ENCODE peak calls at places on chromosomes 4 and X, in six cellular contexts. F, P, N, G, O and Q are unnamed samples.

GRCh38 chr4:1019726-1020470 is 8.5 kb downstream of the FGFRL1 start:
- DNase-seq in F (no peak), P (no peak), N (no peak), G (no peak), O (no peak), Q (no peak)

GRCh38 chr4:168797176-168797575 is 212.9 kb downstream of the CBR4 start:
- DNase-seq in F (peak; percentile 83), P (no peak), N (peak; percentile 92), G (peak; percentile 85), O (peak; percentile 94), Q (peak; percentile 83)

GRCh38 chr4:69760455-69760854 is at the start of gene SULT1B1:
- DNase-seq in F (peak; percentile 68), P (no peak), N (peak; percentile 55), G (peak; percentile 58), O (peak; percentile 43), Q (peak; percentile 47)

GRCh38 chrX:120790552-120790951 is 85.1 kb downstream of the CT47B1 start:
- DNase-seq in F (no peak), P (no peak), N (no peak), G (no peak), O (no peak), Q (no peak)

GRCh38 chr4:30429813-30430466 is 290.2 kb upstream of the PCDH7 start:
- DNase-seq in F (peak; percentile 89), P (no peak), N (peak; percentile 81), G (peak; percentile 64), O (peak; percentile 87), Q (peak; percentile 78)

GRCh38 chr4:14844059-14844458 is 158.2 kb upstream of the CPEB2 start:
- DNase-seq in F (no peak), P (no peak), N (no peak), G (no peak), O (no peak), Q (no peak)

GRCh38 chr4:80336582-80336981 is 1.1 kb downstream of the CFAP299 start:
- DNase-seq in F (peak; percentile 47), P (peak; percentile 19), N (peak; percentile 33), G (peak; percentile 56), O (peak; percentile 32), Q (no peak)

GRCh38 chrX:1164322-1165288 is 47.8 kb downstream of the CRLF2 start:
- DNase-seq in F (no peak), P (no peak), N (no peak), G (peak; percentile 7), O (no peak), Q (no peak)

GRCh38 chr4:1137063-1137771 is 23.9 kb upstream of the RNF212 start:
- DNase-seq in F (no peak), P (no peak), N (no peak), G (no peak), O (no peak), Q (no peak)

GRCh38 chr4:37008199-37008598 is 236.3 kb upstream of the NWD2 start:
- DNase-seq in F (peak; percentile 64), P (peak; percentile 54), N (no peak), G (no peak), O (no peak), Q (peak; percentile 32)

GRCh38 chr4:174317531-174317930 is 33.8 kb downstream of the CEP44 start:
- DNase-seq in F (no peak), P (no peak), N (no peak), G (peak; percentile 26), O (peak; percentile 23), Q (peak; percentile 57)

GRCh38 chrX:13377537-13377936 is 57.7 kb upstream of the ATXN3L start:
- DNase-seq in F (peak; percentile 84), P (no peak), N (peak; percentile 95), G (peak; percentile 63), O (peak; percentile 95), Q (peak; percentile 82)

GRCh38 chrX:81338924-81339323 is 137.0 kb downstream of the SH3BGRL start:
- DNase-seq in F (no peak), P (no peak), N (no peak), G (no peak), O (no peak), Q (no peak)

GRCh38 chr4:76622126-76622525 is 187.1 kb downstream of the SHROOM3 start:
- DNase-seq in F (no peak), P (peak; percentile 79), N (no peak), G (peak; percentile 37), O (peak; percentile 31), Q (no peak)

GRCh38 chrX:150473371-150473770 is 95.0 kb upstream of the MTM1 start:
- DNase-seq in F (no peak), P (no peak), N (no peak), G (no peak), O (no peak), Q (no peak)

GRCh38 chrX:30957753-30958152 is 68.7 kb upstream of the TAB3 start:
- DNase-seq in F (peak; percentile 12), P (peak; percentile 25), N (peak; percentile 51), G (no peak), O (peak; percentile 1), Q (peak; percentile 11)

GRCh38 chr4:8268901-8269534 is 536 bp upstream of the HTRA3 start:
- DNase-seq in F (no peak), P (no peak), N (no peak), G (no peak), O (no peak), Q (no peak)

GRCh38 chr4:8270418-8270771 is 841 bp downstream of the HTRA3 start:
- DNase-seq in F (no peak), P (no peak), N (no peak), G (no peak), O (no peak), Q (no peak)

GRCh38 chr4:8270912-8271815 is 1.6 kb downstream of the HTRA3 start:
- DNase-seq in F (no peak), P (no peak), N (no peak), G (no peak), O (no peak), Q (no peak)

GRCh38 chr4:8268211-8268610 is 1.3 kb upstream of the HTRA3 start:
- DNase-seq in F (no peak), P (no peak), N (no peak), G (no peak), O (no peak), Q (no peak)

DNA sequence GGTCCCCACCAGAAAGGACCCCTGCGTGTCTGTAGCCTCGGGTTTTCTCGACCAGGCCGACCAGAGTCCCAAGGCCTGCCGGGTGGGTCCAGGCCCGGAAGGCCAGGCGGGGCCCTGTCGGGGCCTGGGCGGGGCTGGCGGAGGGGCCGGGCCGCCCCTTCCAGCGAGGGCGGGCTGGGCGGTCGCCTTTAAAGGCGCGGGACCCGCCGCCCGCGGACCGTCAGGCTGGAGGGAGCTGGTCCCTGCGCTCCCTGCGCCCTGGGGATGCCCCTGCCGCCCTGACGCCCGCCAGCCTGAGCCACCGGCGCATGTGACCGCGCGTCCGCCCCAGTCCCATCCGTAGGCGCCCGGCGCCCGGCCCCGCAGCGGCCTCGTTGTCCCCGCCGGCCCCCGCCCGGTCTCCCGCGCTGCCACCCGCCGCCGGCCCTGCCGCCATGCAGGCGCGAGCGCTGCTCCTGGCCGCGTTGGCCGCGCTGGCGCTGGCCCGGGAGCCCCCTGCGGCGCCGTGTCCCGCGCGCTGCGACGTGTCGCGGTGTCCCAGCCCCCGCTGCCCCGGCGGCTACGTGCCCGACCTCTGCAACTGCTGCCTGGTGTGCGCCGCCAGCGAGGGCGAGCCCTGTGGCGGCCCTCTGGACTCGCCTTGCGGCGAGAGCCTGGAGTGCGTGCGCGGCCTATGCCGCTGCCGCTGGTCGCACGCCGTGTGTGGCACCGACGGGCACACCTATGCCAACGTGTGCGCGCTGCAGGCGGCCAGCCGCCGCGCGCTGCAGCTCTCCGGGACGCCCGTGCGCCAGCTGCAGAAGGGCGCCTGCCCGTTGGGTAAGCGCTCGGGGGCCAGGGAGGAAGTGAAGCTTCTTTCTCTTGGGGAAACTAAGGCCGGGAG is at the start of gene HTRA3:
- DNase-seq in F (no peak), P (no peak), N (no peak), G (peak; percentile 37), O (peak; percentile 31), Q (no peak)
- H3K4me3 ChIP-seq in F (no peak within 1 kb of the TSS), P (peak within 1 kb of the TSS; percentile 32), N (peak within 1 kb of the TSS; percentile 33), G (peak within 1 kb of the TSS; percentile 80), O (peak within 1 kb of the TSS; percentile 34), Q (peak within 1 kb of the TSS; percentile 36)

DNA sequence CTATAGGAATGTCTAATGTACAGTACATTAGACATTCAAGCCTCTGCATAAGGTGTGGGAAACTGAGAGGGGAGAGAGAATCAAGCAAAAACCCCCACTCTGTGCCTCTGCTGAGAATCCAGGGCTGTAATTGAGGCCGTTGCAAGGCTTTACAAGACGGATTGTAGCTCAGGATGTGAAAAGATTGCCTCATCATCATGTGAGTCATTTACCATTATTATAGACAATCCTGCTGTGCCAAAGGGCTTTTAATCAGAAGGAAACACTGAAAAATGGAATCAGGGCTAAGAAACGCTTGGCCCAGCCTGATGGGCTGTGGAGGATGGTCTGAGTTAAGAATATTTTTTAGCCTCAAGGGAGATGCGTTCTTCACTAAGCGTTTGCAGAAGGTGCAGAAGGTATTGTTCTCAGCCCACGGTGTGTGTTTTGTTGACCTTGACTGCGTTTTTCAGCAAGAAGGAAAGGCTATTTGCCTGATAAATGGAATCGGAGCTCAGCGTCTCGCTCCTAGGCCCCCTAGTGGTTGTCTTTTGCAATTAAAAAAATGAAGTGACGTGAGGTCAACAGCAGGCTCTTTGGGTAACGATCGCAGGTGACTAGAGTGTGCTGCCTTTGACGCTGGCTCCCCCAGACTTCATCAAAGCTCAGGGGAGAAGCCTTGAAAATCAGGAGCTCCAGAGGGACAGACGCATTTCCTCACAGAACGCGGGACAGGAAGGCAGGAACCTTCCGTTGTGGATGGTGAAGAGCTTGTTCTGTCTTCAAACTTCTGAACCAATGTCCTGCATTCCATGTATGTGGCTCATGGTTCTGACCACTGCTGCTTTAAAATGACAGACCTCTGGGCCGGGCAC is 18.1 kb upstream of the CHRNA9 start:
- DNase-seq in F (peak; percentile 95), P (peak; percentile 34), N (peak; percentile 93), G (peak; percentile 93), O (peak; percentile 91), Q (peak; percentile 91)
- H3K4me3 ChIP-seq in F (peak overlapping the region; percentile 33), P (peak overlapping the region; percentile 0), N (peak overlapping the region; percentile 61), G (peak overlapping the region; percentile 75), O (peak overlapping the region; percentile 35), Q (peak overlapping the region; percentile 42)

DNA sequence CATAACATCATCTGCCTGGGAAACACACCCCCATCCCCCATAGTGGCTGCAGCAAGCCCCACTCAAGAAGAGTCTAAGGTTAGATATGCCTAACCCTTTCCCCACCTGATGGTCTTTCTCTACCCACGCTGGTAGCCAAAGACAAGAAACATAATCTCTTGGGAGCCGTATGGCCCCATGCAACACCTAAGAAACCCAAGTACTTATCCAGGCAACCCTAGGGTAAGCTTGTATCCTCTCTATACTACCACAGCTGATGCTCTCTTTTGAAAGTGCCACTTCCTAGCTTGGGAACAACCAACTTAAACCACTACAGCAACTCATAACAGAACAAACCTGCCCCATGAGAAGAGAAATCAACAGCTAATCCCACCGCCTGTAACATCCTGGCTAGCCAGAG is 161.1 kb downstream of the MSN start:
- DNase-seq in F (no peak), P (no peak), N (no peak), G (no peak), O (no peak), Q (no peak)
- H3K4me3 ChIP-seq in F (no peak overlapping the region), P (no peak overlapping the region), N (no peak overlapping the region), G (no peak overlapping the region), O (no peak overlapping the region), Q (no peak overlapping the region)

DNA sequence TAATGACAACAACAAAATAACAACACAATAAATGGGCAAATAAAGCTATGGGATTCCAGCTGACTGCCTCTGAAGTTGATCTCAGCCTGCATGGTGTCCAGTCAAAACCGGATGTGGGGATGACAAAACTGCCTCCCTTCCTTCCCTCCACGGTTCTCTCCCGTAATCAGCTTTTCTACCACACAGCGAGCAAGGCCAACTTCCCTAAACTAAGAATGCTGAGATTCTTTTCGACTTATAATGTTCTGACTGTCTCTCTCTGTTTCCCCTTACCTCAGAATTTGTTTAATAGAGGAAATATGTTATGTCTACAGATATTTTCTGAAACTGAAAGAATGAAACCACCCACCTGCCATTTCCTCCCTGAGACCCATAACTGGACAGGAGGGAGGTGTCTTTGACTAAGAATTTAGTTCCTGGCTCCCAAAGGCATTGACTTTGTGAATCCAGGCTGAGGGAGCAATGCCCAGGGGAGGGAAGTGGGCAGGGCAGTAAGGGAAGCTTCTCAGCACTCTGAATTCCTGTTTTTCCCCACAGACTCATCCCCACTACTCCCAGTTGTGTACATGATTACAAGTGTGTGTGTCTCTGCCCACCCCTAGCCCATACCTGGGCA is 1.0 kb upstream of the TLR1 start:
- DNase-seq in F (no peak), P (no peak), N (no peak), G (no peak), O (no peak), Q (no peak)
- H3K4me3 ChIP-seq in F (no peak overlapping the region), P (no peak overlapping the region), N (peak overlapping the region; percentile 8), G (no peak overlapping the region), O (no peak overlapping the region), Q (no peak overlapping the region)